ENCODE peak calls at places on chromosomes 11 and 22, in eight cellular contexts. One of them, this sample, is unnamed.
A peak's percentile ranks its signal among the peaks of the same experiment; 100 is the strongest.

GRCh38 chr22:41512421-41513194 is 31.7 kb downstream of the POLR3H start:
- DNase-seq in fibroblast of pulmonary artery: peak; percentile 69
- DNase-seq in upper lobe of right lung: no peak
- DNase-seq in GM12865: no peak
- DNase-seq in WERI-Rb-1: peak; percentile 54
- DNase-seq in cardiac muscle cell: peak; percentile 81
- DNase-seq in HL-60: no peak
- DNase-seq in fibroblast of lung: peak; percentile 74
- DNase-seq in this sample: no peak

GRCh38 chr11:123054301-123055065 is 7.5 kb downstream of the HSPA8 start:
- DNase-seq in upper lobe of right lung: no peak
- DNase-seq in fibroblast of lung: peak; percentile 66
- DNase-seq in GM12865: peak; percentile 80
- DNase-seq in WERI-Rb-1: peak; percentile 23
- DNase-seq in HL-60: peak; percentile 38
- DNase-seq in cardiac muscle cell: peak; percentile 93
- DNase-seq in fibroblast of pulmonary artery: peak; percentile 83
- DNase-seq in this sample: no peak

GRCh38 chr11:101321222-101321621 is 191.6 kb upstream of the PGR start:
- DNase-seq in WERI-Rb-1: no peak
- DNase-seq in cardiac muscle cell: no peak
- DNase-seq in fibroblast of pulmonary artery: no peak
- DNase-seq in upper lobe of right lung: peak; percentile 78
- DNase-seq in fibroblast of lung: no peak
- DNase-seq in HL-60: no peak
- DNase-seq in GM12865: no peak
- DNase-seq in this sample: no peak

GRCh38 chr11:81005595-81005994 is 1564.8 kb upstream of the TENM4 start:
- DNase-seq in upper lobe of right lung: no peak
- DNase-seq in fibroblast of pulmonary artery: peak; percentile 76
- DNase-seq in HL-60: no peak
- DNase-seq in cardiac muscle cell: no peak
- DNase-seq in GM12865: no peak
- DNase-seq in WERI-Rb-1: no peak
- DNase-seq in fibroblast of lung: peak; percentile 91
- DNase-seq in this sample: peak; percentile 21

GRCh38 chr22:45204241-45204640 is 36.5 kb downstream of the KIAA0930 start:
- DNase-seq in upper lobe of right lung: no peak
- DNase-seq in WERI-Rb-1: no peak
- DNase-seq in GM12865: no peak
- DNase-seq in fibroblast of pulmonary artery: no peak
- DNase-seq in cardiac muscle cell: no peak
- DNase-seq in fibroblast of lung: no peak
- DNase-seq in HL-60: no peak
- DNase-seq in this sample: no peak

GRCh38 chr22:45418770-45419138 is 5.3 kb downstream of the RIBC2 start:
- DNase-seq in GM12865: no peak
- DNase-seq in fibroblast of lung: no peak
- DNase-seq in HL-60: no peak
- DNase-seq in WERI-Rb-1: no peak
- DNase-seq in fibroblast of pulmonary artery: no peak
- DNase-seq in upper lobe of right lung: peak; percentile 3
- DNase-seq in cardiac muscle cell: no peak
- DNase-seq in this sample: no peak

GRCh38 chr11:35367491-35367890 is 51.9 kb downstream of the SLC1A2 start:
- DNase-seq in upper lobe of right lung: no peak
- DNase-seq in fibroblast of lung: peak; percentile 82
- DNase-seq in cardiac muscle cell: no peak
- DNase-seq in GM12865: no peak
- DNase-seq in fibroblast of pulmonary artery: peak; percentile 83
- DNase-seq in HL-60: no peak
- DNase-seq in WERI-Rb-1: no peak
- DNase-seq in this sample: no peak

GRCh38 chr22:29030016-29030617 is 31.5 kb downstream of the C22orf31 start:
- DNase-seq in GM12865: no peak
- DNase-seq in fibroblast of lung: peak; percentile 85
- DNase-seq in HL-60: no peak
- DNase-seq in cardiac muscle cell: no peak
- DNase-seq in upper lobe of right lung: no peak
- DNase-seq in WERI-Rb-1: no peak
- DNase-seq in fibroblast of pulmonary artery: peak; percentile 16
- DNase-seq in this sample: no peak

GRCh38 chr22:39174498-39175120 is 22.1 kb upstream of the CBX7 start:
- DNase-seq in cardiac muscle cell: peak; percentile 79
- DNase-seq in GM12865: peak; percentile 47
- DNase-seq in HL-60: no peak
- DNase-seq in fibroblast of pulmonary artery: peak; percentile 96
- DNase-seq in WERI-Rb-1: no peak
- DNase-seq in upper lobe of right lung: peak; percentile 84
- DNase-seq in fibroblast of lung: peak; percentile 83
- DNase-seq in this sample: peak; percentile 26

GRCh38 chr11:59611570-59612565 is 3.7 kb downstream of the OSBP start:
- DNase-seq in GM12865: no peak
- DNase-seq in HL-60: no peak
- DNase-seq in WERI-Rb-1: no peak
- DNase-seq in fibroblast of pulmonary artery: no peak
- DNase-seq in cardiac muscle cell: peak; percentile 56
- DNase-seq in upper lobe of right lung: no peak
- DNase-seq in fibroblast of lung: peak; percentile 46
- DNase-seq in this sample: peak; percentile 5

GRCh38 chr11:99814738-99815137 is 794.0 kb downstream of the CNTN5 start:
- DNase-seq in HL-60: no peak
- DNase-seq in WERI-Rb-1: no peak
- DNase-seq in fibroblast of pulmonary artery: no peak
- DNase-seq in cardiac muscle cell: no peak
- DNase-seq in upper lobe of right lung: no peak
- DNase-seq in GM12865: no peak
- DNase-seq in fibroblast of lung: no peak
- DNase-seq in this sample: no peak

GRCh38 chr22:50507421-50507990 is at the start of gene LMF2:
- DNase-seq in GM12865: no peak
- DNase-seq in cardiac muscle cell: peak; percentile 98
- DNase-seq in upper lobe of right lung: peak; percentile 97
- DNase-seq in fibroblast of lung: no peak
- DNase-seq in HL-60: peak; percentile 67
- DNase-seq in WERI-Rb-1: peak; percentile 89
- DNase-seq in fibroblast of pulmonary artery: no peak
- DNase-seq in this sample: no peak

GRCh38 chr11:119774180-119774763 is 45.3 kb upstream of the NECTIN1 start:
- DNase-seq in cardiac muscle cell: peak; percentile 85
- DNase-seq in upper lobe of right lung: peak; percentile 36
- DNase-seq in GM12865: peak; percentile 40
- DNase-seq in fibroblast of lung: peak; percentile 26
- DNase-seq in fibroblast of pulmonary artery: peak; percentile 44
- DNase-seq in HL-60: no peak
- DNase-seq in WERI-Rb-1: no peak
- DNase-seq in this sample: no peak

GRCh38 chr11:76918941-76919386 is 58.2 kb downstream of the ACER3 start:
- DNase-seq in cardiac muscle cell: peak; percentile 55
- DNase-seq in fibroblast of pulmonary artery: peak; percentile 78
- DNase-seq in WERI-Rb-1: no peak
- DNase-seq in GM12865: peak; percentile 57
- DNase-seq in HL-60: peak; percentile 8
- DNase-seq in upper lobe of right lung: no peak
- DNase-seq in fibroblast of lung: peak; percentile 53
- DNase-seq in this sample: peak; percentile 12

GRCh38 chr11:124595302-124595701 is 15.9 kb upstream of the PANX3 start:
- DNase-seq in cardiac muscle cell: no peak
- DNase-seq in upper lobe of right lung: no peak
- DNase-seq in WERI-Rb-1: no peak
- DNase-seq in fibroblast of pulmonary artery: no peak
- DNase-seq in fibroblast of lung: no peak
- DNase-seq in HL-60: no peak
- DNase-seq in GM12865: no peak
- DNase-seq in this sample: no peak

GRCh38 chr11:28439403-28439802 is 331.2 kb downstream of the METTL15 start:
- DNase-seq in fibroblast of pulmonary artery: no peak
- DNase-seq in HL-60: no peak
- DNase-seq in fibroblast of lung: no peak
- DNase-seq in GM12865: no peak
- DNase-seq in upper lobe of right lung: no peak
- DNase-seq in cardiac muscle cell: no peak
- DNase-seq in WERI-Rb-1: no peak
- DNase-seq in this sample: no peak

DNA sequence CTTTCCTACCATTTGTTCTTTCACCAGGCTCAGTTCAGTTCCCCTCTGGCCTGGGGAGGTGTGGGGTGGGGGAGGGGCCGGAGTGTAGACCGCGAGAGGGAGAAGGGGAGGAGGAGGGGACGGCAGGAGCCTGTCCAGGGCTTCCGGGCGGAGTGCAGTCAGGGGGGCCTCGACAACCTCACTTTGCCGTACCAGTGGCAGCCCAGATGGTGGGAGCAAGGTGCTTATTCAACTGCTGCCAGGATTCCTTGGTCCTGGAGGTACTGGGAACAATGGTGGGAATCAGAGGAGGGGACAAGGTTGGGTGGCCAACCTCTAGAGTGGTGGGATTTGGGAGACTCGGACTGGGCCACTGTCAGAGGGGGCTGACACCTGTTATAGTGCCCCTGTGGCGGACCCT is 1.2 kb downstream of the BACE1 start:
- DNase-seq in fibroblast of pulmonary artery: no peak
- DNase-seq in WERI-Rb-1: no peak
- DNase-seq in GM12865: no peak
- DNase-seq in upper lobe of right lung: no peak
- DNase-seq in cardiac muscle cell: no peak
- DNase-seq in fibroblast of lung: no peak
- DNase-seq in HL-60: peak; percentile 52
- DNase-seq in this sample: no peak
- H3K4me3 ChIP-seq in fibroblast of pulmonary artery: peak overlapping the region; percentile 77
- H3K4me3 ChIP-seq in WERI-Rb-1: peak overlapping the region; percentile 91
- H3K4me3 ChIP-seq in GM12865: no peak overlapping the region
- H3K4me3 ChIP-seq in upper lobe of right lung: peak overlapping the region; percentile 86
- H3K4me3 ChIP-seq in cardiac muscle cell: peak overlapping the region; percentile 98
- H3K4me3 ChIP-seq in fibroblast of lung: peak overlapping the region; percentile 82
- H3K4me3 ChIP-seq in HL-60: peak overlapping the region; percentile 57
- H3K4me3 ChIP-seq in this sample: peak overlapping the region; percentile 71

GRCh38 chr11:8766993-8767374 is 84.4 kb downstream of the RPL27A start:
- DNase-seq in WERI-Rb-1: no peak
- DNase-seq in fibroblast of lung: no peak
- DNase-seq in GM12865: no peak
- DNase-seq in fibroblast of pulmonary artery: no peak
- DNase-seq in HL-60: no peak
- DNase-seq in upper lobe of right lung: no peak
- DNase-seq in cardiac muscle cell: no peak
- DNase-seq in this sample: no peak

GRCh38 chr11:8768625-8769333 is 86.2 kb downstream of the RPL27A start:
- DNase-seq in upper lobe of right lung: no peak
- DNase-seq in HL-60: no peak
- DNase-seq in WERI-Rb-1: no peak
- DNase-seq in fibroblast of pulmonary artery: peak; percentile 63
- DNase-seq in cardiac muscle cell: no peak
- DNase-seq in GM12865: no peak
- DNase-seq in fibroblast of lung: peak; percentile 89
- DNase-seq in this sample: peak; percentile 63

GRCh38 chr11:8767466-8768142 is 85.0 kb downstream of the RPL27A start:
- DNase-seq in fibroblast of lung: peak; percentile 88
- DNase-seq in HL-60: no peak
- DNase-seq in GM12865: no peak
- DNase-seq in WERI-Rb-1: no peak
- DNase-seq in fibroblast of pulmonary artery: no peak
- DNase-seq in upper lobe of right lung: no peak
- DNase-seq in cardiac muscle cell: no peak
- DNase-seq in this sample: no peak

GRCh38 chr11:8765294-8765693 is 82.7 kb downstream of the RPL27A start:
- DNase-seq in fibroblast of lung: peak; percentile 89
- DNase-seq in GM12865: no peak
- DNase-seq in cardiac muscle cell: no peak
- DNase-seq in upper lobe of right lung: no peak
- DNase-seq in WERI-Rb-1: no peak
- DNase-seq in HL-60: no peak
- DNase-seq in fibroblast of pulmonary artery: peak; percentile 67
- DNase-seq in this sample: no peak

GRCh38 chr11:8766043-8766992 is 83.7 kb downstream of the RPL27A start:
- DNase-seq in fibroblast of lung: peak; percentile 92
- DNase-seq in upper lobe of right lung: no peak
- DNase-seq in GM12865: no peak
- DNase-seq in WERI-Rb-1: no peak
- DNase-seq in cardiac muscle cell: no peak
- DNase-seq in fibroblast of pulmonary artery: no peak
- DNase-seq in HL-60: no peak
- DNase-seq in this sample: no peak
- TF ChIP-seq CTCF in fibroblast of lung: no peak
- TF ChIP-seq CTCF in upper lobe of right lung: no peak
- TF ChIP-seq CTCF in GM12865: no peak
- TF ChIP-seq CTCF in WERI-Rb-1: no peak
- TF ChIP-seq CTCF in cardiac muscle cell: no peak
- TF ChIP-seq CTCF in fibroblast of pulmonary artery: no peak
- TF ChIP-seq CTCF in HL-60: no peak
- TF ChIP-seq CTCF in this sample: no peak

GRCh38 chr22:20639343-20639742 is 131.9 kb downstream of the MED15 start:
- DNase-seq in fibroblast of pulmonary artery: no peak
- DNase-seq in GM12865: no peak
- DNase-seq in cardiac muscle cell: no peak
- DNase-seq in upper lobe of right lung: no peak
- DNase-seq in HL-60: no peak
- DNase-seq in WERI-Rb-1: no peak
- DNase-seq in fibroblast of lung: no peak
- DNase-seq in this sample: no peak
- H3K4me3 ChIP-seq in fibroblast of pulmonary artery: no peak overlapping the region
- H3K4me3 ChIP-seq in GM12865: no peak overlapping the region
- H3K4me3 ChIP-seq in cardiac muscle cell: no peak overlapping the region
- H3K4me3 ChIP-seq in upper lobe of right lung: no peak overlapping the region
- H3K4me3 ChIP-seq in HL-60: no peak overlapping the region
- H3K4me3 ChIP-seq in WERI-Rb-1: no peak overlapping the region
- H3K4me3 ChIP-seq in fibroblast of lung: no peak overlapping the region
- H3K4me3 ChIP-seq in this sample: no peak overlapping the region

DNA sequence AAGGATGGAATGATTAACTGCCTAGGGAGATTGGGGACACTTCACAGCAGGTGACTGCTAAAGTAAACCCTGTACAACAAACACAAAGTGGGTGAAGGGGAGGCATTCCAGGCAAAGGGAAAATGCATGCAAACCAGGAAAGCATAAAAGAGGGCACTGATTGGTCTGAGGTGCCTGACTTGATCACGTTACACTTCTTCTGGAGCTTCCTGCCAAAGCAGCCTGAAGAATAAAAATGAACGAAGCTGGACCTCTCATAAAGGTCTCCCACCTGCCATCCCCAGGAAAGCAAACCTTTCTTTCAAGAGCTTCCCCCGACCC is 46.7 kb upstream of the SCUBE2 start:
- DNase-seq in cardiac muscle cell: no peak
- DNase-seq in fibroblast of pulmonary artery: no peak
- DNase-seq in GM12865: no peak
- DNase-seq in fibroblast of lung: no peak
- DNase-seq in upper lobe of right lung: no peak
- DNase-seq in HL-60: no peak
- DNase-seq in WERI-Rb-1: no peak
- DNase-seq in this sample: no peak
- TF ChIP-seq CTCF in cardiac muscle cell: no peak
- TF ChIP-seq CTCF in fibroblast of pulmonary artery: no peak
- TF ChIP-seq CTCF in GM12865: no peak
- TF ChIP-seq CTCF in fibroblast of lung: no peak
- TF ChIP-seq CTCF in upper lobe of right lung: no peak
- TF ChIP-seq CTCF in HL-60: no peak
- TF ChIP-seq CTCF in WERI-Rb-1: no peak
- TF ChIP-seq CTCF in this sample: no peak

This sample was measured in AG04449.